ENCODE peak calls at places on chromosome 12, in eight cellular contexts. S is ACHN; M is amniotic stem cell; T is HT-29; L is uterus; P is stimulated activated effector memory CD8-positive, alpha-beta T cell treated with anti-CD3 and anti-CD28 coated beads, Interleukin-12 subunit alpha, Interleukin-12 subunit beta, amount 100 ng/mL, for 72 hours; Y is nucleus accumbens; D is GM19239. U is an unnamed sample.

GRCh38 chr12:20212036-20212435 is 156.3 kb upstream of the PDE3A start:
- DNase-seq in S (no peak), M (peak), T (no peak), L (no peak), P (no peak), Y (no peak), D (no peak), U (no peak)

GRCh38 chr12:8773456-8773855 is 49.0 kb upstream of the A2ML1 start:
- DNase-seq in S (no peak), M (no peak), T (no peak), L (no peak), P (no peak), Y (no peak), D (no peak), U (no peak)

GRCh38 chr12:29725587-29726320 is 58.0 kb downstream of the TMTC1 start:
- DNase-seq in S (no peak), M (no peak), T (no peak), L (peak), P (no peak), Y (peak), D (no peak), U (no peak)

GRCh38 chr12:91094036-91094660 is 17.1 kb downstream of the LUM start:
- DNase-seq in S (peak), M (no peak), T (no peak), L (no peak), P (no peak), Y (no peak), D (no peak), U (no peak)

GRCh38 chr12:122867701-122868461 is 28.0 kb downstream of the VPS37B start:
- DNase-seq in S (peak), M (no peak), T (peak), L (no peak), P (no peak), Y (peak), D (no peak), U (no peak)

GRCh38 chr12:46555379-46555778 is 182.8 kb upstream of the SLC38A2 start:
- DNase-seq in S (peak), M (no peak), T (no peak), L (no peak), P (no peak), Y (no peak), D (no peak), U (no peak)

GRCh38 chr12:131755305-131756113 is 44.6 kb downstream of the SFSWAP start:
- DNase-seq in S (peak), M (no peak), T (peak), L (no peak), P (no peak), Y (no peak), D (peak), U (no peak)

GRCh38 chr12:52519826-52520662 is at the start of gene KRT5:
- DNase-seq in S (no peak), M (no peak), T (no peak), L (no peak), P (no peak), Y (no peak), D (no peak), U (no peak)

GRCh38 chr12:49019435-49020317 is 1.1 kb upstream of the PRKAG1 start:
- DNase-seq in S (peak), M (no peak), T (peak), L (peak), P (no peak), Y (no peak), D (no peak), U (no peak)

GRCh38 chr12:110581951-110582285 is 1.2 kb downstream of the PPTC7 start:
- DNase-seq in S (peak), M (no peak), T (peak), L (no peak), P (no peak), Y (no peak), D (no peak), U (no peak)

GRCh38 chr12:92848740-92849139 is 80.4 kb downstream of the EEA1 start:
- DNase-seq in S (no peak), M (no peak), T (no peak), L (no peak), P (no peak), Y (no peak), D (no peak), U (no peak)

GRCh38 chr12:64694130-64695078 is 64.8 kb downstream of the GNS start:
- DNase-seq in S (no peak), M (no peak), T (no peak), L (no peak), P (no peak), Y (no peak), D (no peak), U (no peak)

GRCh38 chr12:90940872-90941499 is 14.0 kb downstream of the CCER1 start:
- DNase-seq in S (peak), M (peak), T (peak), L (no peak), P (no peak), Y (no peak), D (no peak), U (no peak)

GRCh38 chr12:7197846-7198245 is 8.4 kb downstream of the PEX5 start:
- DNase-seq in S (no peak), M (no peak), T (peak), L (no peak), P (no peak), Y (no peak), D (no peak), U (no peak)

GRCh38 chr12:51970904-51971646 is 19.6 kb downstream of the ACVR1B start:
- DNase-seq in S (peak), M (no peak), T (no peak), L (no peak), P (peak), Y (no peak), D (peak), U (no peak)

GRCh38 chr12:82963961-82964360 is 277.3 kb downstream of the TMTC2 start:
- DNase-seq in S (no peak), M (no peak), T (no peak), L (no peak), P (no peak), Y (no peak), D (no peak), U (no peak)

GRCh38 chr12:91885851-91886250 is 259.8 kb downstream of the BTG1 start:
- DNase-seq in S (no peak), M (no peak), T (peak), L (no peak), P (no peak), Y (no peak), D (no peak), U (no peak)

GRCh38 chr12:88854260-88854659 is 274.0 kb upstream of the KITLG start:
- DNase-seq in S (peak), M (peak), T (peak), L (no peak), P (no peak), Y (no peak), D (no peak), U (no peak)

GRCh38 chr12:128994869-128995268 is 141.6 kb downstream of the GLT1D1 start:
- DNase-seq in S (no peak), M (no peak), T (peak), L (no peak), P (no peak), Y (no peak), D (no peak), U (no peak)